ENCODE peak calls at places on chromosomes 2 and 18, in six cellular contexts. V is NCI-H1436; G is thoracic aorta; Y is germinal center; N is HCT116; A is CD8-positive, alpha-beta memory T cell. S is an unnamed sample.

GRCh38 chr2:241140445-241140840 is 8.8 kb downstream of the PASK start:
- DNase-seq in V (no peak), G (no peak), Y (no peak), N (no peak), A (no peak), S (no peak)

GRCh38 chr2:159442159-159442852 is 155.8 kb upstream of the WDSUB1 start:
- DNase-seq in V (no peak), G (no peak), Y (no peak), N (no peak), A (no peak), S (no peak)

GRCh38 chr18:44135791-44136190 is 544.9 kb upstream of the SETBP1 start:
- DNase-seq in V (no peak), G (no peak), Y (no peak), N (no peak), A (no peak), S (no peak)

GRCh38 chr2:68935471-68935870 is 17.2 kb downstream of the GKN2 start:
- DNase-seq in V (no peak), G (no peak), Y (no peak), N (no peak), A (no peak), S (no peak)

GRCh38 chr2:124877065-124877671 is 852.1 kb downstream of the CNTNAP5 start:
- DNase-seq in V (no peak), G (no peak), Y (no peak), N (no peak), A (no peak), S (no peak)

GRCh38 chr2:177235855-177236437 is 23.4 kb downstream of the HNRNPA3 start:
- DNase-seq in V (no peak), G (no peak), Y (no peak), N (no peak), A (no peak), S (no peak)

GRCh38 chr18:68803371-68803770 is 5.5 kb downstream of the CCDC102B start:
- DNase-seq in V (no peak), G (no peak), Y (no peak), N (no peak), A (no peak), S (no peak)

GRCh38 chr18:57586243-57587049 is at the start of gene FECH:
- DNase-seq in V (peak; percentile 48), G (peak; percentile 21), Y (peak; percentile 76), N (peak; percentile 12), A (peak; percentile 67), S (peak; percentile 77)

GRCh38 chr2:127137225-127137624 is 30.3 kb upstream of the BIN1 start:
- DNase-seq in V (no peak), G (no peak), Y (no peak), N (no peak), A (no peak), S (no peak)

GRCh38 chr2:180520206-180520605 is 460.2 kb upstream of the UBE2E3 start:
- DNase-seq in V (no peak), G (no peak), Y (no peak), N (peak; percentile 33), A (no peak), S (no peak)

GRCh38 chr18:12384261-12384660 is 7.2 kb upstream of the AFG3L2 start:
- DNase-seq in V (no peak), G (no peak), Y (no peak), N (no peak), A (no peak), S (no peak)

GRCh38 chr18:65752625-65753325 is 2.0 kb downstream of the CDH7 start:
- DNase-seq in V (no peak), G (no peak), Y (no peak), N (no peak), A (no peak), S (no peak)

GRCh38 chr2:128982001-128982400 is 663.3 kb upstream of the HS6ST1 start:
- DNase-seq in V (no peak), G (no peak), Y (no peak), N (no peak), A (no peak), S (no peak)

GRCh38 chr2:169734172-169734847 is 678 bp downstream of the KLHL23 start:
- DNase-seq in V (peak; percentile 15), G (no peak), Y (peak; percentile 23), N (no peak), A (no peak), S (peak; percentile 27)